ENCODE peak calls at places on chromosome 20, in six cellular contexts. One of them, this sample, is unnamed.

GRCh38 chr20:56708991-56709390 is 79.9 kb downstream of the TFAP2C start:
- DNase-seq in heart left ventricle: no peak
- DNase-seq in sigmoid colon: no peak
- DNase-seq in stomach: no peak
- DNase-seq in IMR-90: no peak
- DNase-seq in HCT116: no peak
- DNase-seq in this sample: no peak

GRCh38 chr20:47484303-47484702 is 17.4 kb upstream of the NCOA3 start:
- DNase-seq in sigmoid colon: no peak
- DNase-seq in heart left ventricle: no peak
- DNase-seq in stomach: no peak
- DNase-seq in IMR-90: no peak
- DNase-seq in HCT116: no peak
- DNase-seq in this sample: no peak

GRCh38 chr20:36779656-36780025 is 6.1 kb upstream of the DSN1 start:
- DNase-seq in stomach: no peak
- DNase-seq in sigmoid colon: no peak
- DNase-seq in heart left ventricle: no peak
- DNase-seq in IMR-90: no peak
- DNase-seq in HCT116: no peak
- DNase-seq in this sample: no peak

GRCh38 chr20:9581509-9581908 is 67.1 kb downstream of the LAMP5 start:
- DNase-seq in sigmoid colon: no peak
- DNase-seq in stomach: no peak
- DNase-seq in IMR-90: no peak
- DNase-seq in heart left ventricle: no peak
- DNase-seq in HCT116: no peak
- DNase-seq in this sample: no peak

GRCh38 chr20:18985551-18985950 is 172.0 kb downstream of the SCP2D1 start:
- DNase-seq in HCT116: no peak
- DNase-seq in sigmoid colon: no peak
- DNase-seq in heart left ventricle: no peak
- DNase-seq in IMR-90: no peak
- DNase-seq in stomach: no peak
- DNase-seq in this sample: no peak

GRCh38 chr20:6863798-6864201 is 96.3 kb downstream of the BMP2 start:
- DNase-seq in heart left ventricle: no peak
- DNase-seq in stomach: no peak
- DNase-seq in HCT116: no peak
- DNase-seq in IMR-90: no peak
- DNase-seq in sigmoid colon: no peak
- DNase-seq in this sample: no peak

GRCh38 chr20:58048096-58048702 is 180.3 kb downstream of the ANKRD60 start:
- DNase-seq in sigmoid colon: no peak
- DNase-seq in heart left ventricle: no peak
- DNase-seq in stomach: no peak
- DNase-seq in HCT116: no peak
- DNase-seq in IMR-90: peak
- DNase-seq in this sample: no peak

GRCh38 chr20:59772373-59772705 is 161.1 kb downstream of the SYCP2 start:
- DNase-seq in sigmoid colon: peak
- DNase-seq in IMR-90: no peak
- DNase-seq in HCT116: no peak
- DNase-seq in heart left ventricle: no peak
- DNase-seq in stomach: no peak
- DNase-seq in this sample: no peak

GRCh38 chr20:48294196-48294595 is 508.9 kb upstream of the SULF2 start:
- DNase-seq in IMR-90: peak
- DNase-seq in heart left ventricle: no peak
- DNase-seq in stomach: no peak
- DNase-seq in HCT116: no peak
- DNase-seq in sigmoid colon: no peak
- DNase-seq in this sample: no peak

GRCh38 chr20:967796-968742 is 34.0 kb downstream of the RSPO4 start:
- DNase-seq in sigmoid colon: no peak
- DNase-seq in heart left ventricle: no peak
- DNase-seq in IMR-90: peak
- DNase-seq in HCT116: peak
- DNase-seq in stomach: no peak
- DNase-seq in this sample: no peak

GRCh38 chr20:370977-371754 is 9.4 kb upstream of the TRIB3 start:
- DNase-seq in IMR-90: no peak
- DNase-seq in HCT116: no peak
- DNase-seq in sigmoid colon: no peak
- DNase-seq in stomach: no peak
- DNase-seq in heart left ventricle: no peak
- DNase-seq in this sample: peak

GRCh38 chr20:11401988-11402387 is 515.7 kb upstream of the BTBD3 start:
- DNase-seq in IMR-90: no peak
- DNase-seq in heart left ventricle: no peak
- DNase-seq in stomach: no peak
- DNase-seq in HCT116: no peak
- DNase-seq in sigmoid colon: no peak
- DNase-seq in this sample: no peak

GRCh38 chr20:18390201-18390600 is 76.6 kb downstream of the DZANK1 start:
- DNase-seq in sigmoid colon: no peak
- DNase-seq in HCT116: no peak
- DNase-seq in heart left ventricle: no peak
- DNase-seq in IMR-90: no peak
- DNase-seq in stomach: no peak
- DNase-seq in this sample: no peak

GRCh38 chr20:7654231-7654630 is 286.0 kb downstream of the HAO1 start:
- DNase-seq in HCT116: no peak
- DNase-seq in heart left ventricle: no peak
- DNase-seq in stomach: no peak
- DNase-seq in sigmoid colon: no peak
- DNase-seq in IMR-90: no peak
- DNase-seq in this sample: no peak

GRCh38 chr20:6120491-6120988 is 2.3 kb downstream of the FERMT1 start:
- DNase-seq in HCT116: no peak
- DNase-seq in IMR-90: no peak
- DNase-seq in sigmoid colon: no peak
- DNase-seq in stomach: no peak
- DNase-seq in heart left ventricle: no peak
- DNase-seq in this sample: no peak

GRCh38 chr20:50265245-50265946 is 74.8 kb downstream of the CEBPB start:
- DNase-seq in heart left ventricle: no peak
- DNase-seq in IMR-90: no peak
- DNase-seq in stomach: no peak
- DNase-seq in sigmoid colon: no peak
- DNase-seq in HCT116: no peak
- DNase-seq in this sample: no peak

GRCh38 chr20:845226-845868 is 11.8 kb downstream of the FAM110A start:
- DNase-seq in HCT116: no peak
- DNase-seq in sigmoid colon: no peak
- DNase-seq in heart left ventricle: no peak
- DNase-seq in IMR-90: no peak
- DNase-seq in stomach: no peak
- DNase-seq in this sample: no peak

GRCh38 chr20:42705550-42705949 is 484.2 kb downstream of the PTPRT start:
- DNase-seq in HCT116: no peak
- DNase-seq in IMR-90: no peak
- DNase-seq in stomach: no peak
- DNase-seq in sigmoid colon: no peak
- DNase-seq in heart left ventricle: no peak
- DNase-seq in this sample: no peak

GRCh38 chr20:62267543-62267942 is 29.2 kb downstream of the OSBPL2 start:
- DNase-seq in sigmoid colon: no peak
- DNase-seq in heart left ventricle: peak
- DNase-seq in stomach: no peak
- DNase-seq in IMR-90: no peak
- DNase-seq in HCT116: no peak
- DNase-seq in this sample: no peak

GRCh38 chr20:21522479-21523397 is 8.9 kb upstream of the NKX2-2 start:
- DNase-seq in sigmoid colon: no peak
- DNase-seq in IMR-90: no peak
- DNase-seq in stomach: no peak
- DNase-seq in heart left ventricle: no peak
- DNase-seq in HCT116: no peak
- DNase-seq in this sample: no peak

GRCh38 chr20:24721891-24722530 is 227.1 kb upstream of the CST7 start:
- DNase-seq in sigmoid colon: no peak
- DNase-seq in IMR-90: no peak
- DNase-seq in stomach: no peak
- DNase-seq in heart left ventricle: no peak
- DNase-seq in HCT116: no peak
- DNase-seq in this sample: no peak

GRCh38 chr20:47789081-47789998 is 4.1 kb upstream of the SULF2 start:
- DNase-seq in IMR-90: no peak
- DNase-seq in HCT116: no peak
- DNase-seq in sigmoid colon: no peak
- DNase-seq in stomach: no peak
- DNase-seq in heart left ventricle: peak
- DNase-seq in this sample: no peak

GRCh38 chr20:19249515-19249914 is 37.1 kb downstream of the SLC24A3 start:
- DNase-seq in heart left ventricle: no peak
- DNase-seq in stomach: no peak
- DNase-seq in IMR-90: peak
- DNase-seq in HCT116: no peak
- DNase-seq in sigmoid colon: no peak
- DNase-seq in this sample: no peak

GRCh38 chr20:56411759-56412472 is at the start of gene CASS4:
- DNase-seq in sigmoid colon: no peak
- DNase-seq in stomach: no peak
- DNase-seq in heart left ventricle: no peak
- DNase-seq in HCT116: no peak
- DNase-seq in IMR-90: peak
- DNase-seq in this sample: no peak

DNA sequence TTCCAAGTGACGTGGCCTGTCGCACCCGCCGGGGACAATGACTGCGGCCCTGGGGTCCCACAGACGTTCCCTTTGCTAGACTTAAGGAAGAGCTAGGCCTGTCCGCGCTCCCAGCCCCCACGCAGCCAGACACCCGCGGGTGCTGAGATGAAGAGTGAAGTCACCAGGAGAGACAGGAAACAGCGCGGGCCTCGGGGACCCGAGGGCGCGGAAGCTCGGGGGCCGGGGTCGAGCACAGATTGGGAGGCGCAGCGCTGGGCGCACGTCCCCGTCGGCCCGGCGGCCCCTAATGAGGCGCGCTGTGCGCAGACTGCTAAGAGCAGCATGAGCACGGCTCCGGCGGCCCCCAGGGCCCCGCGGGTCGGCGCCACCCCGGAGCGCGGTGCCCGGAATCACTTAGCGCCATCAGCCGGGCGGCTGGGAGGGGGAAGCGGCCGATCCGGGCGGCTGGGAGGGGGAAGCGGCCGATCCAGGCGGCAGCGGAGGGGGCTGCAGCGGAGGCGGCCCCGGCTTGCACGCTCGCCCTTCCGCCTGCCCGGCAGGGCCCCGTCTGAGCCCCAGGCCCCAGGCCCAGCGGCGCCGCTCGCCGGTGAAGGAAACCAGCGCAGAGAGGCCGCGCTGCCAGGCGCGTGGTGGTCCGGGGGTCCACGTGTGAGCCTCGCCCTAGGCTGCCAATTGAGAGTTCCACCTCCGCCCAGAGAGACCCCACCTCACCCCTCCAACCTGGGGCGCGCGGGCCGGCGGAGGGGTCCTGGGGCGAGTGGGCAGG is 8.3 kb upstream of the AVP start:
- DNase-seq in stomach: no peak
- DNase-seq in HCT116: no peak
- DNase-seq in IMR-90: no peak
- DNase-seq in sigmoid colon: no peak
- DNase-seq in heart left ventricle: peak
- DNase-seq in this sample: no peak
- H3K4me3 ChIP-seq in stomach: peak
- H3K4me3 ChIP-seq in HCT116: no peak
- H3K4me3 ChIP-seq in IMR-90: no peak
- H3K4me3 ChIP-seq in sigmoid colon: peak
- H3K4me3 ChIP-seq in heart left ventricle: peak
- H3K4me3 ChIP-seq in this sample: peak

DNA sequence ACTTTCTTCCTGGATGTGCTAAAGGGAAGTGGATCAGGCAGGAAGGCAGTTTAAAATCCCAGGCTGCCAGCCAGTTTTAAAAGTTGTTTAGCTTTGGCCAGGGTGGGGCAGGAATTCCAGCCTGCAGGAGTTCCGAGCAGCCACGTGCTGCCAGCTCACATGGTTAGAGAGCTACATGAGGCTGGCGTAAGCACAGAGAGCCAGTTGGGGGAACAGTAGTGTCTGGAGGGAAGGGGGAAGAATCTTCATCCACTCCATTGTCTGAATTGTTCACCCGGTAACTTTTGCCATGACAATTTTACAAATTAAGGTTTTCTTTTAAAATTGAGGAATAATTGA is 12.0 kb downstream of the CDC25B start:
- DNase-seq in stomach: peak
- DNase-seq in IMR-90: peak
- DNase-seq in sigmoid colon: peak
- DNase-seq in heart left ventricle: peak
- DNase-seq in HCT116: peak
- DNase-seq in this sample: peak
- TF ChIP-seq POLR2A in stomach: no peak
- TF ChIP-seq POLR2A in IMR-90: no peak
- TF ChIP-seq POLR2A in sigmoid colon: peak
- TF ChIP-seq POLR2A in heart left ventricle: peak
- TF ChIP-seq POLR2A in HCT116: no peak
- TF ChIP-seq POLR2A in this sample: peak

DNA sequence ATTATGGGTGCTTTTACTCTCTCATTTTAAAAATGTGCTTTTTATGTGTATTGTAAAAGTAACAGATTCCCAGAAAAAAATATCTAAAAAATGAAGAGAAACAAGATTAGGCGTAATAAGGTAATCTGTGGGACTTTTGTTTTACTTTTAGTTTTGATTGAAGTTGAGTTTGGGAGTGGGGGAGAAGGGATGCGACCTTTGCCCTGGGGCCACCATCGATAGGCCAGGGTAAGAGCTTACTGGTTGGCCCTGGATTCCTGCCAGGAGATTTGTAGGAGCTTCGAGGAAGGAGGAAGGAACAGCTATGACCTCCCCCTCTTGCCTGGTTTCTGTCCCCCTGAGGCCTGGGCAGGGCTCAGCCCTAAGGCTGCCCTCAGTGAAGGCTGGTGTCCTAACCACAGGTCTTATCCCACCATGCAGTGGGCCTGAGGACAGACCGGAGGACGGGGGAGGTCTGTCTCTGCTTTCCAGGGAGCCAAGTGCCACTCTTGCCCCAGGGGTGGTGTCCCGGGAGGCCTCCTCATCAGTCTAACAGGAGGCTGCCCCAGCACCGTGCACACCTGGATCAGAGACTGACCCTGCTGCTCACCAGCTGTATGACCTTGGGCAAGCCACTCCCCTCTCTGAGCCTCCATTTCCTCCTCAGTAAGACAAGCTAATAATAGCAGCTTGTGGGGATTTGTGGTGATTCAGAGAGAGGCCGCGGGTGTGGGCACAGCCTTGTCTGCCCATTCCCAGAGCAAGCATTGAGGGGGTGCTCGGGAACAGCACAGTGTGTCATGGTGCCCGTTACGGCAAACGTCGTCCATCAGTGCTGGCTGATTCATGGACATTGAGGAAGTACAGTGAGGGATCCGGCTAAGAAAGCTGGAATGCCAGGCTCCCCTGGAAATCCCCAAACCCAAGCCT is 21.2 kb downstream of the TGM2 start:
- DNase-seq in sigmoid colon: no peak
- DNase-seq in IMR-90: peak
- DNase-seq in stomach: peak
- DNase-seq in HCT116: no peak
- DNase-seq in heart left ventricle: peak
- DNase-seq in this sample: peak
- H3K27ac ChIP-seq in sigmoid colon: peak
- H3K27ac ChIP-seq in IMR-90: peak
- H3K27ac ChIP-seq in stomach: peak
- H3K27ac ChIP-seq in HCT116: peak
- H3K27ac ChIP-seq in heart left ventricle: peak
- H3K27ac ChIP-seq in this sample: peak

GRCh38 chr20:2146080-2146867 is 44.6 kb downstream of the STK35 start:
- DNase-seq in stomach: no peak
- DNase-seq in IMR-90: no peak
- DNase-seq in heart left ventricle: peak
- DNase-seq in HCT116: no peak
- DNase-seq in sigmoid colon: no peak
- DNase-seq in this sample: no peak
- H3K4me3 ChIP-seq in stomach: no peak
- H3K4me3 ChIP-seq in IMR-90: no peak
- H3K4me3 ChIP-seq in heart left ventricle: no peak
- H3K4me3 ChIP-seq in HCT116: no peak
- H3K4me3 ChIP-seq in sigmoid colon: no peak
- H3K4me3 ChIP-seq in this sample: no peak

This sample was measured in right lobe of liver.